ENCODE peak calls at places on chromosome 10, in five cellular contexts. One of them, this sample, is unnamed.

GRCh38 chr10:103572597-103573321 is 79.3 kb downstream of the NEURL1 start:
- DNase-seq in GM12891: no peak
- DNase-seq in sciatic nerve: no peak
- DNase-seq in G401: no peak
- DNase-seq in lower lobe of right lung: no peak
- DNase-seq in this sample: no peak

GRCh38 chr10:927131-927530 is 4.4 kb downstream of the LARP4B start:
- DNase-seq in sciatic nerve: no peak
- DNase-seq in G401: no peak
- DNase-seq in GM12891: no peak
- DNase-seq in lower lobe of right lung: no peak
- DNase-seq in this sample: no peak

GRCh38 chr10:125284875-125285597 is 124.7 kb upstream of the CTBP2 start:
- DNase-seq in G401: no peak
- DNase-seq in GM12891: no peak
- DNase-seq in sciatic nerve: no peak
- DNase-seq in lower lobe of right lung: no peak
- DNase-seq in this sample: no peak

GRCh38 chr10:43199684-43200537 is 61.7 kb downstream of the CSGALNACT2 start:
- DNase-seq in sciatic nerve: peak
- DNase-seq in GM12891: peak
- DNase-seq in lower lobe of right lung: peak
- DNase-seq in G401: no peak
- DNase-seq in this sample: no peak

GRCh38 chr10:36739884-36740445 is 385.4 kb upstream of the ANKRD30A start:
- DNase-seq in GM12891: no peak
- DNase-seq in G401: no peak
- DNase-seq in lower lobe of right lung: no peak
- DNase-seq in sciatic nerve: no peak
- DNase-seq in this sample: no peak

GRCh38 chr10:5751854-5752253 is 61.4 kb downstream of the GDI2 start:
- DNase-seq in G401: no peak
- DNase-seq in lower lobe of right lung: no peak
- DNase-seq in GM12891: no peak
- DNase-seq in sciatic nerve: no peak
- DNase-seq in this sample: no peak

GRCh38 chr10:112953075-112953501 is 3.0 kb downstream of the TCF7L2 start:
- DNase-seq in G401: no peak
- DNase-seq in lower lobe of right lung: peak
- DNase-seq in sciatic nerve: peak
- DNase-seq in GM12891: no peak
- DNase-seq in this sample: no peak

GRCh38 chr10:114294549-114294948 is 55.5 kb downstream of the VWA2 start:
- DNase-seq in lower lobe of right lung: no peak
- DNase-seq in sciatic nerve: peak
- DNase-seq in G401: no peak
- DNase-seq in GM12891: no peak
- DNase-seq in this sample: no peak

GRCh38 chr10:61995093-61995492 is 93.6 kb downstream of the ARID5B start:
- DNase-seq in G401: no peak
- DNase-seq in lower lobe of right lung: no peak
- DNase-seq in GM12891: no peak
- DNase-seq in sciatic nerve: no peak
- DNase-seq in this sample: no peak

GRCh38 chr10:127196227-127196954 is at the start of gene INSYN2A:
- DNase-seq in GM12891: no peak
- DNase-seq in lower lobe of right lung: no peak
- DNase-seq in G401: peak
- DNase-seq in sciatic nerve: no peak
- DNase-seq in this sample: no peak

GRCh38 chr10:127441350-127442219 is 107.5 kb upstream of the NPS start:
- DNase-seq in lower lobe of right lung: no peak
- DNase-seq in G401: no peak
- DNase-seq in sciatic nerve: no peak
- DNase-seq in GM12891: no peak
- DNase-seq in this sample: no peak

This sample was measured in activated CD4-positive, CD25-positive, alpha-beta regulatory T cell.